ENCODE peak calls at places on chromosomes 5 and 9, in nine cellular contexts. F is COR-L47; R is activated CD4-positive, CD25-positive, alpha-beta regulatory T cell; J is activated CD4-positive, alpha-beta memory T cell treated with anti-CD3 and anti-CD28 coated beads, Interleukin-2, amount 10 ng/mL, durations not matched to agents 7 days and 5 days; M is Right ventricle myocardium inferior; W is GM12892; G is ACHN; B is SJSA1; V is H9. Z is an unnamed sample.

GRCh38 chr9:111805841-111806241 is 11.1 kb upstream of the SHOC1 start:
- DNase-seq in F (no peak), R (no peak), J (no peak), M (no peak), W (no peak), G (peak), B (no peak), V (no peak), Z (no peak)

GRCh38 chr5:35789732-35790461 is 66.8 kb upstream of the IL7R start:
- DNase-seq in F (no peak), R (no peak), J (no peak), M (no peak), W (no peak), G (no peak), B (no peak), V (no peak), Z (no peak)

GRCh38 chr9:112754578-112754977 is 4.0 kb downstream of the SNX30 start:
- DNase-seq in F (no peak), R (no peak), J (peak), M (no peak), W (no peak), G (no peak), B (peak), V (no peak), Z (peak)

GRCh38 chr9:131480258-131480657 is 22.5 kb upstream of the POMT1 start:
- DNase-seq in F (no peak), R (no peak), J (no peak), M (no peak), W (no peak), G (no peak), B (no peak), V (no peak), Z (no peak)

GRCh38 chr5:163915481-163915961 is 410.1 kb downstream of the MAT2B start:
- DNase-seq in F (no peak), R (no peak), J (no peak), M (no peak), W (no peak), G (no peak), B (no peak), V (no peak), Z (no peak)

GRCh38 chr5:101520417-101520816 is 617.3 kb upstream of the ST8SIA4 start:
- DNase-seq in F (no peak), R (no peak), J (no peak), M (no peak), W (no peak), G (no peak), B (no peak), V (no peak), Z (no peak)

GRCh38 chr5:120344181-120344580 is 119.9 kb upstream of the PRR16 start:
- DNase-seq in F (no peak), R (no peak), J (no peak), M (no peak), W (no peak), G (no peak), B (no peak), V (no peak), Z (no peak)

GRCh38 chr5:141598389-141599360 is 20.1 kb downstream of the DIAPH1 start:
- DNase-seq in F (no peak), R (no peak), J (no peak), M (no peak), W (no peak), G (peak), B (no peak), V (no peak), Z (no peak)

GRCh38 chr5:5373351-5374033 is 49.0 kb upstream of the ICE1 start:
- DNase-seq in F (no peak), R (no peak), J (no peak), M (no peak), W (no peak), G (no peak), B (no peak), V (no peak), Z (no peak)

GRCh38 chr5:143386725-143387124 is 16.8 kb downstream of the NR3C1 start:
- DNase-seq in F (no peak), R (no peak), J (peak), M (no peak), W (no peak), G (no peak), B (no peak), V (no peak), Z (no peak)

GRCh38 chr5:56384186-56384585 is 151.1 kb upstream of the ANKRD55 start:
- DNase-seq in F (no peak), R (no peak), J (no peak), M (no peak), W (no peak), G (no peak), B (no peak), V (no peak), Z (no peak)

GRCh38 chr5:52725065-52725746 is 62.5 kb upstream of the ITGA1 start:
- DNase-seq in F (peak), R (no peak), J (peak), M (no peak), W (no peak), G (no peak), B (no peak), V (no peak), Z (peak)

GRCh38 chr5:134506054-134507039 is 19.1 kb upstream of the JADE2 start:
- DNase-seq in F (no peak), R (no peak), J (no peak), M (peak), W (no peak), G (peak), B (no peak), V (peak), Z (no peak)

GRCh38 chr5:38666668-38667498 is 110.4 kb upstream of the LIFR start:
- DNase-seq in F (peak), R (no peak), J (no peak), M (no peak), W (no peak), G (peak), B (no peak), V (peak), Z (no peak)

GRCh38 chr5:18772475-18772874 is 1138.2 kb downstream of the TAF11L14 start:
- DNase-seq in F (no peak), R (no peak), J (no peak), M (no peak), W (no peak), G (peak), B (no peak), V (no peak), Z (no peak)

GRCh38 chr9:38036359-38037084 is 32.5 kb downstream of the SHB start:
- DNase-seq in F (no peak), R (no peak), J (no peak), M (no peak), W (no peak), G (no peak), B (peak), V (no peak), Z (no peak)

GRCh38 chr5:84634256-84634655 is 249.6 kb upstream of the EDIL3 start:
- DNase-seq in F (no peak), R (no peak), J (no peak), M (peak), W (no peak), G (no peak), B (no peak), V (no peak), Z (no peak)

GRCh38 chr5:171162602-171163001 is 146.4 kb upstream of the TLX3 start:
- DNase-seq in F (no peak), R (no peak), J (no peak), M (no peak), W (no peak), G (peak), B (peak), V (peak), Z (no peak)

GRCh38 chr9:76466299-76466605 is 7.3 kb downstream of the GCNT1 start:
- DNase-seq in F (no peak), R (no peak), J (no peak), M (no peak), W (no peak), G (no peak), B (no peak), V (no peak), Z (no peak)